ENCODE peak calls at places on chromosome 18, in five cellular contexts. Y is GM20000, W is GM12865, L is Calu3, C is heart left ventricle. R is an unnamed sample.

GRCh38 chr18:58041633-58042032 is 2.4 kb upstream of the NEDD4L start:
- DNase-seq in Y (no peak), W (no peak), L (no peak), C (no peak), R (no peak)

GRCh38 chr18:55489742-55490055 is 98.3 kb downstream of the TCF4 start:
- DNase-seq in Y (peak), W (peak), L (no peak), C (no peak), R (peak)

GRCh38 chr18:36601316-36601715 is 227.5 kb downstream of the TPGS2 start:
- DNase-seq in Y (no peak), W (no peak), L (no peak), C (no peak), R (no peak)

GRCh38 chr18:31102020-31102684 is at the start of gene DSC2:
- DNase-seq in Y (no peak), W (no peak), L (peak), C (peak), R (peak)

GRCh38 chr18:62637807-62638687 is 77.3 kb upstream of the PHLPP1 start:
- DNase-seq in Y (peak), W (peak), L (peak), C (no peak), R (peak)

GRCh38 chr18:79872852-79873444 is 75.2 kb downstream of the KCNG2 start:
- DNase-seq in Y (no peak), W (no peak), L (no peak), C (no peak), R (no peak)

GRCh38 chr18:22723221-22723620 is 209.9 kb upstream of the RBBP8 start:
- DNase-seq in Y (no peak), W (no peak), L (no peak), C (no peak), R (no peak)

GRCh38 chr18:77250926-77251729 is 1.5 kb downstream of the GALR1 start:
- DNase-seq in Y (peak), W (no peak), L (no peak), C (no peak), R (no peak)

GRCh38 chr18:62702259-62702658 is 13.1 kb upstream of the PHLPP1 start:
- DNase-seq in Y (peak), W (peak), L (no peak), C (no peak), R (no peak)

GRCh38 chr18:75455249-75456183 is 28.0 kb upstream of the SMIM21 start:
- DNase-seq in Y (no peak), W (no peak), L (no peak), C (peak), R (peak)

GRCh38 chr18:23283933-23284430 is 148.7 kb downstream of the CABLES1 start:
- DNase-seq in Y (no peak), W (peak), L (peak), C (no peak), R (no peak)

GRCh38 chr18:48306838-48307237 is 102.3 kb downstream of the ZBTB7C start:
- DNase-seq in Y (no peak), W (no peak), L (no peak), C (no peak), R (no peak)

GRCh38 chr18:2547477-2548087 is 23.7 kb downstream of the METTL4 start:
- DNase-seq in Y (peak), W (peak), L (no peak), C (no peak), R (peak)

GRCh38 chr18:23238152-23238531 is 102.9 kb downstream of the CABLES1 start:
- DNase-seq in Y (no peak), W (no peak), L (no peak), C (no peak), R (no peak)

GRCh38 chr18:38693085-38693484 is 1127.5 kb upstream of the CELF4 start:
- DNase-seq in Y (no peak), W (no peak), L (no peak), C (no peak), R (no peak)

DNA sequence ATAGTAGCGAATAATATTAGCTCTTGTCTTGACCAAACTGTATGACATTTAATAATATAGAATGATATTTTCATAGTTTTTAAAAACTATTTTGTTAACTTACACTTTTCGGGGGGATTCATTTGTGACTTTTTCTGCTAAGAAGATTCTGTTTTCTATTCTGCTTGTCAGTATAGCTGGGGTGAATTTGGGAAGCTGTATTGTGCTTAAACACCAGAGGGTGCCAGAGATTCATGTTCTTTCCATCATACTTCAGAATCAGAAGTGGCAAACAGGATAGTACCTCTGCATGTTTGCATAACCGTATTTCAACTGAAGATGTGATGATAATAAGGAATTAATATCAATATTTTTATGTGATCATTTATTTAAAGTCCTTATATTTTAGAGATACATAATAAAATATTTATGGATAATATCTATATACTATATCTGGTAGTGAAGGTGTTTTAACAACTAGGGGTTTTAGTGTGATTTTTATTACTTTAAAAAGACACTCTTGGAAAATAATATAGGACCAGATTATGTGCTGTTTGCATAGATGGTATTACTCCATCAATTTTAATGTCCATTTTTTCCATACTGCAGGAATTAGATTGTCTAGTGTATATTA is 81.0 kb downstream of the TAF4B start:
- DNase-seq in Y (peak), W (peak), L (peak), C (no peak), R (peak)
- TF ChIP-seq CTCF in Y (peak), W (peak), L (peak), C (peak), R (peak)

DNA sequence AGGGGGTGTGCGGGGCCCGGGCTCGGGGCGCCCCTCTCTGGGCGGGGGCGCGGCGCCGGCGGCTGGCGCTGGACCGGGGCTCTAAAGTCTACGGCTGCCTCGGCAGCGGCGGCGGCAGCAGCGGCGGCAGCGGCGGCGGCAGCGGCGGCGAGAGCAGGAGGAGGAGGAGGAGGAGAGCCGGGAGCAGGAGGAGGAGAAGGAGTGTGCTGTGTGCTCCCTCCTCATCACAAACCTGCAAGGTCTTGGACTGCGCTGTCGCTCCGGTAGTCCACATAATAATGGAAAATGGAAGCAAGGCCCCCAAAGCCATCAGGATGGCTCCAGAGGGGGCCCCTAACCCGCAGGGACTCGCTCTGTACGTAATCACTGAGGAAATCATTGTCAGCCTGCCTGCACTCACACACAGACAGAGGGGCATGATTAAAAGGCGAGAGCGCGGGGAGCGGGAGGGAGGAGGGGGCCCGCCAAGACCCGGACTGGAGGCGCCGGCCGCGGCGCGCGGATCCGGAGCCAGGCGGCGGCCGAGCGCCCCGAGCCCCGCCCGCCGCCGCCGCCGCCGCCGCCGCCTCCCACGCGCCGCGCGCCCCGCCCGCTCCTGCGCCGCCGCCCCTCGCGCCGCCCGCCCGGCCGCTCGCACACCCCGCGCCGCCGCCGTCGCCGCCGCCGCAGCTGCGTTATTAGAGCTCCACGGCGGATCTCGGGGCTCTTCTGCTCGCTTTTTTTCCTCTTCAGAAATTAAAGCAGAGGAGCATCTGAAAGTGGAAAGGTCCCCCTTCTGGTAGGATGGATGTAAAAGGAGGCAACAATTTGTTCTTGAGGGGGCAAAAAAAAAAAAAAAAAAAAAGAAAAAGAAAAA is at the start of gene ZNF521:
- DNase-seq in Y (peak), W (peak), L (peak), C (peak), R (peak)
- TF ChIP-seq CTCF in Y (no peak), W (no peak), L (no peak), C (peak), R (no peak)

GRCh38 chr18:45415614-45416013 is 199.7 kb upstream of the SLC14A2 start:
- DNase-seq in Y (no peak), W (no peak), L (no peak), C (no peak), R (no peak)
- TF ChIP-seq CTCF in Y (no peak), W (no peak), L (no peak), C (no peak), R (no peak)

DNA sequence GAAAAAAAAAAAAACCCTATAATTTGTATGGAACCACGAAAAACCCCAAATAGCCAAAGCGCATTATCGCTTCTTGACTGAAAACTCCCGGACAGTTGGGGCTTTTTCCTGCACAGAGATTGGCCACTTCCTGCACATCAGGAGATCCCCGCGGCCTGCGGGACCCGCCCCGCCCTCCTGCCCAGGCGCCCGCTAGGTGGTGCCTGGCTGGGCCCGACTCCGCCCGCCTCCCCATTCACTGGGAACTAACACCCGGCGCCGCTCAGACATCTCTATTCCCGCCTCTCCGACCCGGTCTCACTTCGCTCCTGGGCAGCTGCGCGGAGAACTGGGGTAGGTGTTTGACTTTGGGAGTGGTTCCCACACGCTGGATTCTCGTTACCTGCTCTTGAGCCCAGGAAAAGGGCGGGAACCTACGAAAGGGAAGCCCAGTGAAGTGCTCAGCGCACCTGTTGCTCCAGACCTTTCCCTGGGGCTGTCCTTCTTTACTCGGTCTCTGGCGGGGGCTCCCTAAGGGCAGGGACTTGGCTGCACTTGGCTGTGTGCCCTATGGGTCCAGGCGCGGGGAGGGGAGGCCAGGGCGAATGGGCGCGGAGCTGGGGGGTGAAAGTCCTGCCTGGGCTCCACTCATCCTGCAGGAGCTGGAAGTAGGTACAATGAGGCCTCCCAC is at the start of gene HMSD:
- DNase-seq in Y (peak), W (peak), L (peak), C (peak), R (peak)
- TF ChIP-seq CTCF in Y (peak), W (peak), L (peak), C (no peak), R (peak)

GRCh38 chr18:10417679-10418078 is 36.8 kb upstream of the APCDD1 start:
- DNase-seq in Y (no peak), W (no peak), L (no peak), C (no peak), R (no peak)
- TF ChIP-seq CTCF in Y (no peak), W (no peak), L (no peak), C (no peak), R (no peak)

DNA sequence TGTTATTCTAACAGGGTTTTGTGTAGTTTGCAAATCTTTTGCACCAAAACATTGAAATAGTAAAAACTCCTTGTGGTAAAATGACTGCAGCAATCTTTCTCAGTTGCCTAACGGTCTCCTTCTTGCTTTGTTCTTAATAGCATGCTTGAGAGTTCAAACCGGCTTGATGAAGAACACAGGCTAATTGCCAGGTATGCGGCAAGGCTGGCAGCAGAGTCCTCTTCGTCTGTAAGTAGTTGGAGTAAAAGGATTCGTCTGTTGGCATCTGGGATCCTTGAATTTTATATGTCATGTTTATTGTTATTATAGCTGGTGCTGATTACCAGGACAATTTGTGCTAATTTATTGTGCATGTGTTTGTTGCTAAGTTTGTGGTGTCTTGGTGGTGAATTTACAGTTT is 138.1 kb downstream of the DTNA start:
- DNase-seq in Y (no peak), W (no peak), L (no peak), C (no peak), R (no peak)
- TF ChIP-seq CTCF in Y (no peak), W (no peak), L (no peak), C (no peak), R (no peak)

GRCh38 chr18:50573679-50574078 is 13.8 kb downstream of the MAPK4 start:
- DNase-seq in Y (no peak), W (no peak), L (no peak), C (no peak), R (no peak)
- TF ChIP-seq CTCF in Y (no peak), W (peak), L (no peak), C (no peak), R (peak)

GRCh38 chr18:12990977-12991838 is at the start of gene CEP192:
- DNase-seq in Y (peak), W (peak), L (peak), C (peak), R (peak)
- TF ChIP-seq CTCF in Y (no peak), W (no peak), L (no peak), C (no peak), R (peak)

R was measured in GM13977.